ENCODE peak calls at places on chromosomes 1 and 21, in five cellular contexts. C is K562, M is A549, P is GM12878, D is HepG2. N is an unnamed sample.

GRCh38 chr1:93993731-93994130 is 84.5 kb upstream of the GCLM start:
- DNase-seq in C (no peak), M (no peak), P (no peak), D (no peak), N (no peak)

GRCh38 chr1:236292425-236292824 is 10.7 kb upstream of the ERO1B start:
- DNase-seq in C (no peak), M (no peak), P (no peak), D (no peak), N (no peak)

GRCh38 chr1:235262539-235262938 is 65.4 kb downstream of the ARID4B start:
- DNase-seq in C (no peak), M (no peak), P (no peak), D (no peak), N (no peak)

GRCh38 chr1:190452272-190452848 is 25.3 kb downstream of the BRINP3 start:
- DNase-seq in C (no peak), M (no peak), P (no peak), D (peak), N (no peak)

GRCh38 chr1:165114022-165114888 is 242.3 kb downstream of the LMX1A start:
- DNase-seq in C (peak), M (peak), P (no peak), D (peak), N (peak)

GRCh38 chr1:61082336-61083013 is at the start of gene NFIA:
- DNase-seq in C (peak), M (peak), P (no peak), D (peak), N (peak)

GRCh38 chr1:31939484-31940329 is 1.5 kb upstream of the PTP4A2 start:
- DNase-seq in C (peak), M (peak), P (peak), D (peak), N (peak)

GRCh38 chr1:200415693-200416593 is 6.1 kb upstream of the ZNF281 start:
- DNase-seq in C (no peak), M (peak), P (no peak), D (peak), N (no peak)

GRCh38 chr1:95353185-95353584 is 119.2 kb downstream of the RWDD3 start:
- DNase-seq in C (no peak), M (no peak), P (no peak), D (no peak), N (no peak)

GRCh38 chr1:198462365-198463025 is 78.0 kb downstream of the ATP6V1G3 start:
- DNase-seq in C (no peak), M (no peak), P (no peak), D (no peak), N (no peak)

GRCh38 chr1:58791106-58791505 is 7.3 kb upstream of the JUN start:
- DNase-seq in C (no peak), M (no peak), P (no peak), D (no peak), N (no peak)

GRCh38 chr1:92301021-92301420 is 2.2 kb downstream of the RPAP2 start:
- DNase-seq in C (no peak), M (no peak), P (no peak), D (no peak), N (no peak)

GRCh38 chr1:156677616-156678596 is 699 bp upstream of the NES start:
- DNase-seq in C (peak), M (peak), P (no peak), D (peak), N (peak)
- TF ChIP-seq JUNB in C (no peak), M (no peak), P (no peak), D (no peak), N (no peak)

GRCh38 chr1:24970399-24970753 is 40.3 kb upstream of the RUNX3 start:
- DNase-seq in C (peak), M (no peak), P (no peak), D (peak), N (peak)

GRCh38 chr1:24969616-24970398 is 39.7 kb upstream of the RUNX3 start:
- DNase-seq in C (no peak), M (no peak), P (no peak), D (no peak), N (no peak)

GRCh38 chr1:24967962-24968361 is 37.9 kb upstream of the RUNX3 start:
- DNase-seq in C (no peak), M (no peak), P (no peak), D (no peak), N (no peak)

GRCh38 chr1:24967555-24967954 is 37.5 kb upstream of the RUNX3 start:
- DNase-seq in C (no peak), M (no peak), P (no peak), D (no peak), N (no peak)

GRCh38 chr1:24968941-24969585 is 39.0 kb upstream of the RUNX3 start:
- DNase-seq in C (no peak), M (no peak), P (no peak), D (no peak), N (no peak)
- TF ChIP-seq JUNB in C (no peak), M (no peak), P (no peak), D (no peak), N (no peak)

GRCh38 chr1:29343476-29343875 is 107.2 kb downstream of the PTPRU start:
- DNase-seq in C (no peak), M (no peak), P (no peak), D (no peak), N (no peak)

GRCh38 chr1:29343908-29344307 is 107.6 kb downstream of the PTPRU start:
- DNase-seq in C (no peak), M (no peak), P (no peak), D (no peak), N (no peak)

GRCh38 chr1:29344336-29344735 is 108.0 kb downstream of the PTPRU start:
- DNase-seq in C (no peak), M (no peak), P (no peak), D (no peak), N (peak)

GRCh38 chr1:29341936-29342335 is 105.6 kb downstream of the PTPRU start:
- DNase-seq in C (peak), M (no peak), P (no peak), D (no peak), N (peak)

DNA sequence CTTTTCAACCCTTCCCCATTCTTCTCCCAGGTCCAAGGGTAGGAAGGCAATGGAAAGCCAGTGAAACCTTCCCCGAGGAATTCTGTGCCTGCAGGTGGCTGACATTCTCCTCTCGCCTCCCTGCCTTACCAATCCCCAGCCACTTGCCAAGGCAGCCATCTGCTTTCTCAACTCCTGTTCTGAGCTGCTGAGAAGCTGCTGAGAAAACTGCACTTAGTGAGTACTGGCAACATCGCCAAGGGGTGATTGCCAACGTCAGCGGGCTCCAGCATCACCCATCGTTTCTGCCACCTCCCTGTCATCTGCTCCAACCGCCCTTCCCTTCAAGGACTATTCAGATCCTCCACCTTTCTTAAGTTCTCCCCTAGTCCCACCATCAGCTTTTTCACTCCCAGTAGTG is 106.0 kb downstream of the PTPRU start:
- DNase-seq in C (no peak), M (no peak), P (no peak), D (no peak), N (no peak)
- TF ChIP-seq JUNB in C (no peak), M (no peak), P (no peak), D (no peak), N (no peak)

DNA sequence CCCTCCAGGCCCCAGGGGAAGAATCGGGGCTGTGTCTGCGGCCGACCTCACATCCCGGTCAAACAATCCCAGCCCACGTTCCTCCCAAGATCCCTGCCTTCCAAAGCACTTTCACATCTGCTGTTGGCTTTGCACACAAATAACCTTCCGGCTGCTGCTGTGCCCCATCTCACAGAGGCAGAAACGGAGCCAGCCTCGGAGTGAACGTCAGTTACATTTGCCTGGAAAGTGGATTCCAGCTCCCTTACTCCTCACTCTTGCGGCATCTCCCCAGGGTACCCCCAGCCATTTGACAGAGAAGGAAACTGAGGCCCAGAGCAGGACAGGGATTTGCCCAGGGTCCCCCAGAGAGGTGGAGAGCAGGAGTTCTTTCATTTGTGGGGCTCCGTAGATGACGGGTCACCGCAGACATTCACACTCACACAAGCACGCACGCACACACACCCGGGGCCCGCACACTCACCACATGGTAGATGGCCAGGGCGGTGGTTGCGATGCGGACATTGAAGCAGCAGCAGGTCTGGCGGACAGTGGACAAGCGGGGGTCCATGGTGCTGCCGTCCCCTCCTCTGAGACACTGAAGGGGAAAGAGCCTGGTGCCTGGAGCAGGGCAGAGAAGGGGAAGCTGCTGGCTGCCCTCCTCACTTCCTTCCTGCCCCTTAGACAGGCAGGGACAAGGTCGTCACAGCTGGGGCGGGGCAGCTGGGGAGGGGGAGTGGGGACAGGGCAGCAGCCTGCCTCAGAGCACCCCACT is at the start of gene LAPTM5:
- DNase-seq in C (no peak), M (no peak), P (no peak), D (no peak), N (no peak)
- TF ChIP-seq JUNB in C (no peak), M (no peak), P (no peak), D (no peak), N (no peak)

GRCh38 chr1:160777486-160778089 is 18.4 kb upstream of the LY9 start:
- DNase-seq in C (peak), M (peak), P (no peak), D (peak), N (peak)
- TF ChIP-seq JUNB in C (no peak), M (no peak), P (no peak), D (no peak), N (no peak)

DNA sequence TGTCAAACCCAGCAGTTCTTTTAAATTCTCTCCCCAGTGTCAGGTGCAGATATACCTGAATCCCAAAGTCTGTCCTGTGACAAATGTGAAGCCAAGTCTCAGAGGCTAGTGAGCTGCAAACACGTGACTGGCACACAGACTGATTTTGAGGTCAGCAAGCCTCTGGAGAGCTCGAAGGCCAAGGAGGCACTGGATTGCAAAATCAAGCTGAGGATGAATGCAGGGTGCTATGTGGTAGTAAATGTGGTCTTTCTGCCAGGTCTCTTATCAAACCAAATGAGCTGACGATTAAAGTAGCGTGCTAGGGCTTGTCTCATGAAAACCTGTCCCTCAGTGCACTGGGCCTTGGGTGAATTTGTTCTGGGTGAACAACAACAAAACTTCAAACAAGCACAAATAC is 20.6 kb downstream of the GPR3 start:
- DNase-seq in C (no peak), M (no peak), P (no peak), D (no peak), N (no peak)
- TF ChIP-seq JUNB in C (no peak), M (no peak), P (no peak), D (no peak), N (no peak)

GRCh38 chr1:150364231-150365003 is 470 bp downstream of the RPRD2 start:
- DNase-seq in C (peak), M (peak), P (no peak), D (peak), N (peak)

GRCh38 chr1:150362721-150363425 is 1.1 kb upstream of the RPRD2 start:
- DNase-seq in C (peak), M (no peak), P (no peak), D (no peak), N (peak)

GRCh38 chr1:150366416-150367296 is 2.7 kb downstream of the RPRD2 start:
- DNase-seq in C (peak), M (no peak), P (no peak), D (no peak), N (peak)

GRCh38 chr1:150363426-150364230 is at the start of gene RPRD2:
- DNase-seq in C (peak), M (peak), P (peak), D (peak), N (peak)

GRCh38 chr1:150365945-150366344 is 2.0 kb downstream of the RPRD2 start:
- DNase-seq in C (peak), M (no peak), P (no peak), D (no peak), N (no peak)
- TF ChIP-seq JUNB in C (no peak), M (no peak), P (no peak), D (no peak), N (no peak)

DNA sequence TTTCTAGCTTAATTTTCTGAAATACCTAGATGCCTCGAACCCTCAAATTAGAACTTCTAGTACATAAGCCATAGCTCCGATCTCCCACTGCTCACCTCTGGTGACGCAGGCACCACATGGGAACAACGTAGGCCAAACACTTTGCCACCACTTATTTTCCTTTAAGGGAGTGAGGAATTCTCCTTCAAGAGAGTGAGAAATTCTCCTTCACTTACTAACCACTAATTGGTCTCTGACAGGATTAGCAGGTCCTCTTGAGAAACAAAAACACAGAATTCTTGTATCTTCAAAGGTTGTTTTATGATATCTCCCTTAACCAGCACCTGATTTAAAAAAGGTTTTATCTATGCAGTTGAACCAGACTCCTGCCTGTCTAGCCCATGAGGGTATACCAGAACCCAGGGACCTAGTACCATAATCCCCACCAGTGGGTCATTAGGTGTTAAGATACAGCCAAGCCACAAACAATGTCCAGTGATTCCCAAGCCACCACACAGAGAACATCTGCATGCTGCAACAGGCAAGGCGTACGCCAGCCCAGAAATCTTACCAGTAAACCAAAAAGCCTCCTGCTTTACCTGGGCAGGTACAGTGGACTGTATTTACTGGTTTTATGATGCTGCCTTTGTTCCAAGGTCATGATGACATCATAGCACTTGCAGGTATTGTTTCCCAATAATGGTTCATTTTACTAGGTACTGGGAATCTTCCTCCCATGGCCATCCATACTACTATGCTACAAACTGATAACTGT is 20.3 kb upstream of the CXADR start:
- DNase-seq in C (no peak), M (no peak), P (no peak), D (peak), N (no peak)
- TF ChIP-seq JUNB in C (no peak), M (no peak), P (no peak), D (no peak), N (no peak)

GRCh38 chr1:90835172-90835660 is 118.1 kb upstream of the BARHL2 start:
- DNase-seq in C (no peak), M (no peak), P (no peak), D (no peak), N (peak)
- TF ChIP-seq JUNB in C (no peak), M (no peak), P (no peak), D (no peak), N (no peak)

GRCh38 chr1:192543445-192543844 is 32.1 kb upstream of the RGS1 start:
- DNase-seq in C (no peak), M (no peak), P (no peak), D (no peak), N (no peak)

GRCh38 chr1:192539450-192540132 is 36.0 kb upstream of the RGS1 start:
- DNase-seq in C (no peak), M (peak), P (no peak), D (peak), N (peak)

GRCh38 chr1:192535916-192536662 is 39.5 kb upstream of the RGS1 start:
- DNase-seq in C (no peak), M (no peak), P (no peak), D (no peak), N (no peak)

DNA sequence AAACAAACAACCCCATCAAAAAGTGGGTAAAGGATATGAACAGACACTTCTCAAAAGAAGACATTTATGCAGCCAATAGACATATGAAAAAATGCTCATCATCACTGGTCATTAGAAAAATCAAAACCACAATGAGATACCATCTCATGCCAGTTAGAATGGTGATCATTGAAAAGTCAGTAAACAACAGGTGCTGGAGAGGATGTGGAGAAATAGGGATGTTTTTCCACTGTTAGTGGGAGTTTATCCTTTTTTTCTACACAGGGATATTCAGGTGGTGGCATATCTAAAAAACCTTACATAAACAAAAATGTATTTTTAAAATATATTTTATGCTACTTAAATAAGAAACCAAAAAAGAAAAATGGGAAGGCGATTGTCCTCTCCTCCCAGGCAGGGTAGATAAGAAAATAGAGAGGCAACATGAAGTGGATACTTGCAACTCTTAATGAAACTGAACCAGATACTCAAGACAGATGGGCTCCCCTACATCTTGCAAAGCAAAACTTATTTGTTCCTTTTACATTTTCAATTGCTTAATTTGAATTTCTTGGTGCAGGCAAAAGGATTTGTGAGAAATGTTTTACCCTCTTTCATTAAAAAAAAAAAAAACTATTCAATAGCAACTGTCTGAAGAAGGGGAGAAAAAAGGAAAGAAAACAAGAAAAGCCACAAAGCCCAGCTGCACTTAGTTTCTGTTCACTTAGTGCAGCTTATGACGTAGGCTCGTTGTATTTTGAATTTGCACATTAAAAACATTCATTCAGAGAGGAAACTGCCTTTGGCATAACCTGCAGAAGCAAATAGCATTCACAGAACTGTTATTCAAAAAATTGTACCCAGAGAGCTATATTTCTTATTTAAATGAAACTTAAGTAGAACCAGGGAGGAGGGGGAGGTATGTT is 36.9 kb upstream of the RGS1 start:
- DNase-seq in C (no peak), M (no peak), P (peak), D (no peak), N (no peak)
- TF ChIP-seq JUNB in C (no peak), M (no peak), P (peak), D (no peak), N (no peak)

N was measured in GM23338.